ENCODE peak calls at places on chromosomes 4 and X, in seven cellular contexts. O, U, T, V, N, A and P are unnamed samples.

GRCh38 chr4:186144180-186144579 is 39.7 kb downstream of the FAM149A start:
- DNase-seq in O (no peak), T (peak; percentile 10), N (peak; percentile 40), U (no peak), V (no peak), A (no peak), P (peak; percentile 93)

GRCh38 chr4:25144870-25145481 is 15.3 kb downstream of the SEPSECS start:
- DNase-seq in A (no peak), T (peak; percentile 10), V (no peak), O (no peak), U (no peak), N (peak; percentile 53), P (no peak)

GRCh38 chr4:137659431-137659830 is 127.1 kb upstream of the PCDH18 start:
- DNase-seq in O (no peak), U (no peak), N (peak; percentile 63), V (no peak), A (no peak), T (no peak), P (no peak)

GRCh38 chr4:107600456-107600855 is 119.6 kb downstream of the PAPSS1 start:
- DNase-seq in T (peak; percentile 3), N (peak; percentile 5), U (no peak), V (no peak), A (no peak), O (no peak), P (no peak)

GRCh38 chrX:47611926-47612325 is 7.7 kb downstream of the SYN1 start:
- DNase-seq in N (no peak), V (no peak), A (no peak), T (no peak), O (no peak), U (no peak), P (no peak)

GRCh38 chr4:48370260-48371134 is 29.2 kb downstream of the SLAIN2 start:
- DNase-seq in O (no peak), A (no peak), T (no peak), V (peak; percentile 13), N (no peak), U (no peak), P (no peak)

GRCh38 chrX:13033193-13033592 is 11.2 kb downstream of the FAM9C start:
- DNase-seq in U (no peak), N (peak; percentile 47), V (no peak), A (no peak), T (no peak), O (no peak), P (no peak)

GRCh38 chr4:158825443-158826036 is 56.7 kb downstream of the FNIP2 start:
- DNase-seq in U (no peak), V (no peak), A (no peak), T (no peak), N (no peak), O (no peak), P (no peak)

GRCh38 chr4:8537041-8537461 is 43.1 kb upstream of the GPR78 start:
- DNase-seq in U (peak; percentile 80), N (peak; percentile 96), A (peak; percentile 56), T (peak; percentile 69), O (peak; percentile 60), V (peak; percentile 92), P (peak; percentile 95)

GRCh38 chr4:80407246-80407645 is 71.7 kb downstream of the CFAP299 start:
- DNase-seq in A (peak; percentile 36), T (peak; percentile 79), N (peak; percentile 92), O (no peak), U (no peak), V (no peak), P (peak; percentile 55)

GRCh38 chr4:160375746-160376452 is 1273.0 kb downstream of the RAPGEF2 start:
- DNase-seq in V (no peak), N (no peak), T (no peak), O (no peak), U (no peak), A (no peak), P (no peak)

GRCh38 chrX:107117993-107118321 is 665 bp downstream of the RBM41 start:
- DNase-seq in V (no peak), A (no peak), T (no peak), U (no peak), O (no peak), N (peak; percentile 3), P (no peak)

GRCh38 chr4:124278477-124278876 is 434.1 kb downstream of the ANKRD50 start:
- DNase-seq in A (no peak), U (no peak), O (no peak), V (no peak), N (no peak), T (no peak), P (no peak)

GRCh38 chrX:7372843-7373525 is 225.0 kb upstream of the PUDP start:
- DNase-seq in U (no peak), V (no peak), O (no peak), T (peak; percentile 60), A (no peak), N (peak; percentile 84), P (peak; percentile 50)

GRCh38 chr4:82753238-82753637 is 45.4 kb downstream of the SCD5 start:
- DNase-seq in O (no peak), N (no peak), T (no peak), V (no peak), U (no peak), A (no peak), P (no peak)

GRCh38 chr4:37503231-37503630 is 182.9 kb downstream of the RELL1 start:
- DNase-seq in N (no peak), O (no peak), V (no peak), U (no peak), T (no peak), A (no peak), P (no peak)

GRCh38 chrX:124208675-124209074 is 123.8 kb upstream of the TEX13D start:
- DNase-seq in U (no peak), V (no peak), O (no peak), A (no peak), N (no peak), T (no peak), P (no peak)

GRCh38 chrX:101391831-101392230 is 1.0 kb downstream of the RPL36A start:
- DNase-seq in V (no peak), N (no peak), O (no peak), A (no peak), T (no peak), U (no peak), P (peak; percentile 23)

GRCh38 chrX:133776072-133776471 is 209.3 kb downstream of the GPC3 start:
- DNase-seq in T (no peak), O (no peak), V (no peak), N (no peak), A (no peak), U (peak; percentile 27), P (peak; percentile 14)

GRCh38 chr4:188971125-188971524 is 831.9 kb downstream of the TRIML1 start:
- DNase-seq in T (no peak), V (no peak), O (no peak), A (no peak), U (no peak), N (peak; percentile 48), P (no peak)

GRCh38 chr4:95027906-95028618 is 270.3 kb downstream of the BMPR1B start:
- DNase-seq in N (no peak), T (no peak), A (no peak), V (no peak), O (no peak), U (no peak), P (no peak)

GRCh38 chr4:25892796-25893195 is 21.2 kb upstream of the SMIM20 start:
- DNase-seq in T (no peak), V (no peak), O (no peak), N (no peak), U (no peak), A (no peak), P (no peak)

GRCh38 chrX:1246816-1247215 is 21.8 kb upstream of the CSF2RA start:
- DNase-seq in N (peak; percentile 41), A (peak; percentile 75), U (peak; percentile 64), V (peak; percentile 57), O (peak; percentile 75), T (peak; percentile 15), P (peak; percentile 94)

GRCh38 chrX:123713841-123714240 is 19.0 kb downstream of the THOC2 start:
- DNase-seq in N (no peak), A (no peak), U (no peak), V (no peak), T (no peak), O (no peak), P (no peak)

GRCh38 chr4:101813604-101814003 is 23.1 kb downstream of the BANK1 start:
- DNase-seq in O (no peak), T (no peak), U (no peak), A (no peak), V (no peak), N (no peak), P (no peak)

DNA sequence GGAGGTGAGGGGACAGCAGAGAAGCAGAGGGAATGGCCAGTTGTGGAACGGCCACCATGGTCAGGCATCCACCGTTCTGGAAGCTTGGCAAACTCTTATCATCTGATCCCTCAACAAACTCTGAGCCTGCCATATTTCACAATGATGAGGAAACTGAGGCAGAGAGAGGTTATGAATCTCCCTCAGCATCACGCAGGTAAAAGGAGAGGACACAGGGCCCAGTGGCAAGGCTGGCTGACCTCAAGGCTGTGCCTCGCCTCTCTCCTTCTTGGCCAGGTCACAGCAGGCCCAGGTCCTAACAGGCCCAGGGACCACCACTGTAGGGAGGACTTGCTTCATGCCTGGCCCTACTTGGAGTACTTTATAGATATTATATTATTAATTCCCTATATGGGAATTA is 242.8 kb downstream of the EVC2 start:
- DNase-seq in T (no peak), A (no peak), V (no peak), U (no peak), O (no peak), N (no peak), P (peak; percentile 36)
- H3K4me3 ChIP-seq in T (no peak overlapping the region), A (no peak overlapping the region), V (no peak overlapping the region), U (no peak overlapping the region), O (no peak overlapping the region), N (no peak overlapping the region), P (no peak overlapping the region)

DNA sequence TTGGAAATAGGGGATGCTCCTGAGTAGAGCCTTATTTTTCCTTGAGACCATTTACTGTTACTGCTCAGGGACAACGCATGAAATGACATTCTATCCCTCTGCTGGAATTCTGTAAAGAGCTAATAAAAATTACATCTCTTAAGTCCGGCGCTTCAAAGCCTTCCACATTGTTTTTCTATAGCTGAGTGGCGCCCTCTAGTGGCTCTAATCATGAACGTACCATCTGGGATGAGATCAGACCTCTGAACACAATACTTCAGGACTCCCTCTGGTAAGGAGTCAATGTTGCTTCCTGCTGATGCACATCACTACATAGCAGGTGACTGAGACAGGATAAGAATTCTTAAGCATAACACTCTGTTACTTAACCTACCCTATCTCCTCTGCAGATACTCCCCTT is 6.0 kb downstream of the HMGN5 start:
- DNase-seq in V (no peak), U (peak; percentile 57), T (no peak), O (no peak), A (no peak), N (peak; percentile 63), P (peak; percentile 36)
- TF ChIP-seq CTCF in V (peak; percentile 75), U (peak; percentile 33), T (peak; percentile 40), O (peak; percentile 16), A (peak; percentile 57), N (peak; percentile 70), P (peak; percentile 72)

GRCh38 chr4:111028829-111029228 is 406.0 kb upstream of the PITX2 start:
- DNase-seq in O (no peak), T (no peak), A (no peak), N (peak; percentile 7), U (no peak), V (no peak), P (no peak)

GRCh38 chr4:111031180-111031579 is 408.3 kb upstream of the PITX2 start:
- DNase-seq in U (no peak), A (no peak), N (peak; percentile 30), O (no peak), T (peak; percentile 16), V (no peak), P (no peak)

GRCh38 chr4:111027526-111027925 is 404.6 kb upstream of the PITX2 start:
- DNase-seq in A (no peak), U (no peak), T (peak; percentile 36), O (no peak), N (peak; percentile 6), V (no peak), P (no peak)
- H3K4me3 ChIP-seq in A (no peak overlapping the region), U (no peak overlapping the region), T (no peak overlapping the region), O (no peak overlapping the region), N (no peak overlapping the region), V (no peak overlapping the region), P (peak overlapping the region; percentile 17)

GRCh38 chr4:77022581-77023133 is 53.1 kb downstream of the CCNI start:
- DNase-seq in V (no peak), N (peak; percentile 47), O (no peak), T (peak; percentile 39), U (no peak), A (no peak), P (peak; percentile 67)
- TF ChIP-seq CTCF in V (no peak), N (no peak), O (no peak), T (no peak), U (no peak), A (no peak), P (no peak)